ENCODE peak calls at places on chromosome 1, in five cellular contexts. I, U, Z, T and A are unnamed samples.
A peak's percentile ranks its signal among the peaks of the same experiment; 100 is the strongest.

GRCh38 chr1:52552236-52552504 is 722 bp downstream of the TUT4 start:
- DNase-seq in T (no peak), Z (peak; percentile 74), U (peak; percentile 82), I (peak; percentile 48), A (peak; percentile 65)

GRCh38 chr1:48073773-48074172 is 76.6 kb upstream of the TRABD2B start:
- DNase-seq in I (no peak), T (no peak), U (peak; percentile 16), Z (no peak), A (no peak)

GRCh38 chr1:204962742-204963632 is 80.0 kb upstream of the CNTN2 start:
- DNase-seq in Z (no peak), U (no peak), T (peak; percentile 11), I (no peak), A (no peak)

GRCh38 chr1:100469578-100469977 is 68.4 kb upstream of the GPR88 start:
- DNase-seq in Z (no peak), T (no peak), U (no peak), I (no peak), A (no peak)

GRCh38 chr1:216832192-216832591 is 109.0 kb upstream of the ESRRG start:
- DNase-seq in I (peak; percentile 66), U (no peak), Z (no peak), T (no peak), A (no peak)

GRCh38 chr1:11158720-11159321 is 30.3 kb upstream of the ANGPTL7 start:
- DNase-seq in U (peak; percentile 14), Z (peak; percentile 98), T (no peak), I (no peak), A (no peak)

GRCh38 chr1:220336391-220337065 is 64.3 kb upstream of the RAB3GAP2 start:
- DNase-seq in U (no peak), T (no peak), Z (no peak), I (no peak), A (no peak)

GRCh38 chr1:93908394-93909145 is 660 bp downstream of the GCLM start:
- DNase-seq in T (no peak), U (peak; percentile 73), I (peak; percentile 74), Z (no peak), A (peak; percentile 71)

GRCh38 chr1:44696789-44697188 is 22.3 kb downstream of the ARMH1 start:
- DNase-seq in I (no peak), U (no peak), T (no peak), Z (no peak), A (no peak)

GRCh38 chr1:227892930-227893695 is 54.6 kb downstream of the WNT9A start:
- DNase-seq in Z (no peak), T (no peak), U (peak; percentile 0), I (no peak), A (no peak)

GRCh38 chr1:183958958-183959357 is 78.6 kb downstream of the COLGALT2 start:
- DNase-seq in Z (no peak), I (no peak), T (no peak), U (no peak), A (no peak)

GRCh38 chr1:243708210-243708609 is 141.8 kb downstream of the AKT3 start:
- DNase-seq in T (no peak), Z (peak; percentile 28), U (no peak), I (no peak), A (no peak)

GRCh38 chr1:12078938-12079861 is 16.1 kb downstream of the TNFRSF8 start:
- DNase-seq in I (no peak), U (peak; percentile 45), Z (peak; percentile 58), T (peak; percentile 82), A (no peak)

GRCh38 chr1:44212355-44213221 is 683 bp upstream of the DMAP1 start:
- DNase-seq in Z (no peak), U (no peak), I (no peak), T (peak; percentile 7), A (no peak)

DNA sequence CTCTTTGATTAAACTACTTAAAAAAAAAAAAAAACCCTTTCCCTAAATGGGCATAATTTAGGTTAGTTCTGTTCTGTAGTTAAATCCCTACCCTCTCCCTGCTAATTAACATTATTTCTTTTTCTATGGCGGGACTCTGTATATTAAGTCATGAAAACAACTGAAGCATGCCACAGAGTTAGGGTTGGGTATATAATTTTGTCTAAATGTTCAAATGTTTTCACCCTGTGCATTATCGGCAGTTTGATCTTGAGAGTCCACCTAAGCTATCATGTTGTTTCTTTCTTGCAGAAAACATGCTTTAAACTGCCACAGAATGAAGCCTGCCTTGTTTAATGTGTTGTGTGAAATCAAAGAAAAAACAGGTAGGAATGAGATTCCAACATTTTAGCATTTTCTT is 4.0 kb downstream of the PBX1 start:
- DNase-seq in I (no peak), T (no peak), Z (peak; percentile 20), U (no peak), A (no peak)
- H3K4me1 ChIP-seq in I (no peaks in the 10 kb centered on the region), T (no peaks in the 10 kb centered on the region), Z (no peaks in the 10 kb centered on the region), U (peaks cover 56% of the 10 kb centered on the region), A (no peaks in the 10 kb centered on the region)

GRCh38 chr1:153431427-153431826 is 15.1 kb downstream of the S100A7A start:
- DNase-seq in Z (no peak), U (no peak), T (no peak), I (no peak), A (no peak)

GRCh38 chr1:153431928-153432327 is 15.6 kb downstream of the S100A7A start:
- DNase-seq in U (no peak), Z (no peak), I (no peak), T (no peak), A (no peak)

GRCh38 chr1:153434746-153435455 is 18.6 kb downstream of the S100A7A start:
- DNase-seq in I (no peak), U (peak; percentile 13), T (no peak), Z (no peak), A (no peak)

GRCh38 chr1:153431002-153431401 is 14.7 kb downstream of the S100A7A start:
- DNase-seq in T (no peak), Z (no peak), U (no peak), I (no peak), A (no peak)

GRCh38 chr1:153432874-153433681 is 16.8 kb downstream of the S100A7A start:
- DNase-seq in I (no peak), Z (no peak), T (no peak), U (peak; percentile 75), A (no peak)
- H3K4me1 ChIP-seq in I (no peaks in the 10 kb centered on the region), Z (no peaks in the 10 kb centered on the region), T (no peaks in the 10 kb centered on the region), U (peaks cover 6% of the 10 kb centered on the region), A (no peaks in the 10 kb centered on the region)

DNA sequence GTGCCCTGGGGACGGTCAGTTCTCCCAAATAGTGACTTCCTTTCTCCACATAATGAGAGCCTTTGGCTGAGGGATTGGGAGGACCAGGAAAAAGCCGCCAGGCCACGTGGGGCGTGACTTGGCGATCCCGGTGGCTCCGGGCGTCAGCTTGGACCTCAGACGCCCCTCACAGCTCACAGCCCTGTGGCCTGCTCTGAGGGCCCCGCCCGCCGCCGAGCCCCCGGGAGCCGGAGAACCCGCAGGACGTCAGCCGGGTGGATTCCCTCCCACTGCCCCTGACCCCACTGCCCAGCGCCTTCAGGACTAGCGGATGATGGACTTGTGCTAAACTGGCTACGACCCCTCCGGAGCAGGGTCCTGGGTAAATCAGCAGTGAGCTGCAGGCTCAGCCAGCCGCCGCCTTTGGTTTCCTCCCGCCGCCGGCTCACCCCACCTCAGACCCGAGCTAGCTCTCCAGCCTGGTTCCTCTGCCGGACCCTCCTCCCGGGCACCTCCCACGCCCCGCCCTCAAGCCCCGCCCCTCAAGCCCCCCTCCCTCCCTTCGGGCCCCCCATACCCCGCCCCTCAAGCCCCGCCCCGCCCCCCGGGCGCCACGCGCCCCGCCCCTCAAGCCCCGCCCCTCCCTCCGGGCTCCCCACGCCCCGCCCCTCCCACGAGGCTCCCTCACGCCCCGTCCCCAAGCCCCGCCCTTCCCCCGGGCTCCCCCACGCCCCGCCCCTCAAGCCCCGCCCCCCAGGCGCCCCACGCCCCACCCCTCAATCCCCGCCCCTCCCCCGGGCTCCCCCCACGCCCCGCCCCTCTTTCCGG is 10.0 kb upstream of the FAAP20 start:
- DNase-seq in T (no peak), U (peak; percentile 72), I (no peak), Z (peak; percentile 51), A (peak; percentile 57)
- H3K4me1 ChIP-seq in T (peaks cover 4% of the 10 kb centered on the region), U (peaks cover 44% of the 10 kb centered on the region), I (peaks cover 8% of the 10 kb centered on the region), Z (peaks cover 28% of the 10 kb centered on the region), A (peaks cover 57% of the 10 kb centered on the region)

GRCh38 chr1:25669781-25670567 is 53.4 kb downstream of the MAN1C1 start:
- DNase-seq in I (no peak), T (no peak), U (no peak), Z (no peak), A (no peak)

GRCh38 chr1:25672763-25673409 is 56.3 kb downstream of the MAN1C1 start:
- DNase-seq in U (no peak), Z (no peak), T (no peak), I (no peak), A (no peak)

GRCh38 chr1:25673962-25674928 is 57.7 kb downstream of the MAN1C1 start:
- DNase-seq in U (no peak), Z (no peak), I (no peak), T (no peak), A (no peak)

GRCh38 chr1:25673456-25673855 is 56.9 kb downstream of the MAN1C1 start:
- DNase-seq in U (no peak), Z (no peak), I (no peak), T (no peak), A (no peak)

GRCh38 chr1:25671929-25672328 is 55.3 kb downstream of the MAN1C1 start:
- DNase-seq in U (peak; percentile 16), Z (no peak), I (no peak), T (no peak), A (no peak)
- H3K4me1 ChIP-seq in U (no peaks in the 10 kb centered on the region), Z (no peaks in the 10 kb centered on the region), I (peaks cover 4% of the 10 kb centered on the region), T (peaks cover 21% of the 10 kb centered on the region), A (peaks cover 8% of the 10 kb centered on the region)

GRCh38 chr1:13752852-13753251 is 52.9 kb downstream of the PRDM2 start:
- DNase-seq in Z (no peak), U (no peak), T (no peak), I (no peak), A (no peak)
- H3K4me1 ChIP-seq in Z (peaks cover 6% of the 10 kb centered on the region), U (peaks cover 52% of the 10 kb centered on the region), T (peaks cover 26% of the 10 kb centered on the region), I (peaks cover 11% of the 10 kb centered on the region), A (peaks cover 30% of the 10 kb centered on the region)

DNA sequence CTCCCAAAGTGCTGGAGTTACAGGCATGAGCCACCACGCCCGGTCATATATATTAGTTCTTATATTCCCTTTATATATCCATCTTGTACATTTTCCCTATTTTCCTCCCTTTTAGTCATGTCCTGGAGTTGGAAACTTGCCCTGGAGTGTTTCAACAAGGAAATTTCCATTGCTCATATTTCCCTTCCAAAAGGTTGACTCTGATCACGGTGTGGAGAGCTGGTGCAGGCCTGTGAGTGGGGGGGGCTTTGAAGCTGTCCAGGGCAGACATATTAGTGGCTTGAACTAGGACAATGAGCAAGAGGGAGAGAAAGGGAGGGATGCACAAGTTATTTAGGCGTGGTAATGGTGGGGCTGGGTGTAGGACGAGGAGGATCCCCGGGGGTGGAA is 30.5 kb upstream of the TMEM61 start:
- DNase-seq in Z (peak; percentile 43), T (no peak), U (peak; percentile 45), I (no peak), A (no peak)
- H3K4me1 ChIP-seq in Z (peaks cover 6% of the 10 kb centered on the region), T (no peaks in the 10 kb centered on the region), U (peaks cover 7% of the 10 kb centered on the region), I (no peaks in the 10 kb centered on the region), A (peaks cover 3% of the 10 kb centered on the region)

GRCh38 chr1:25991937-25992688 is 5.8 kb downstream of the PAFAH2 start:
- DNase-seq in I (no peak), T (no peak), Z (no peak), U (no peak), A (no peak)
- H3K4me1 ChIP-seq in I (peaks cover 2% of the 10 kb centered on the region), T (peaks cover 6% of the 10 kb centered on the region), Z (peaks cover 2% of the 10 kb centered on the region), U (peaks cover 20% of the 10 kb centered on the region), A (peaks cover 8% of the 10 kb centered on the region)